ENCODE peak calls at places on chromosomes 1 and 21, in five cellular contexts. P is IMR-90, S is AG10803, L is tibial artery, W is neural crest cell. X is an unnamed sample.

GRCh38 chr1:153532769-153533599 is 2.8 kb downstream of the S100A6 start:
- DNase-seq in L (peak), S (peak), P (peak), W (peak), X (peak)

GRCh38 chr21:42474043-42474831 is 21.8 kb downstream of the RSPH1 start:
- DNase-seq in S (no peak), P (no peak), W (no peak), L (peak), X (no peak)

GRCh38 chr1:200707116-200707515 is 31.6 kb upstream of the CAMSAP2 start:
- DNase-seq in S (no peak), W (no peak), L (no peak), P (no peak), X (no peak)

GRCh38 chr21:27648560-27648959 is 681.7 kb upstream of the ADAMTS5 start:
- DNase-seq in W (no peak), L (no peak), S (peak), P (peak), X (no peak)

GRCh38 chr1:227261501-227261900 is 56.8 kb downstream of the CDC42BPA start:
- DNase-seq in W (no peak), L (no peak), S (no peak), P (no peak), X (no peak)

GRCh38 chr1:29389533-29390041 is 153.3 kb downstream of the PTPRU start:
- DNase-seq in P (no peak), S (no peak), L (no peak), W (no peak), X (no peak)

GRCh38 chr1:29167904-29168303 is 13.8 kb downstream of the SRSF4 start:
- DNase-seq in S (no peak), L (no peak), W (no peak), P (no peak), X (no peak)

GRCh38 chr1:58996341-58997059 is 212.7 kb upstream of the JUN start:
- DNase-seq in W (no peak), S (no peak), P (no peak), L (no peak), X (no peak)

GRCh38 chr1:65564493-65564892 is 144.0 kb downstream of the LEPR start:
- DNase-seq in S (no peak), W (no peak), L (no peak), P (no peak), X (no peak)

GRCh38 chr1:63799324-63799723 is 25.5 kb downstream of the ROR1 start:
- DNase-seq in P (peak), W (no peak), L (no peak), S (peak), X (no peak)

GRCh38 chr1:10471411-10472219 is 714 bp downstream of the DFFA start:
- DNase-seq in P (peak), L (no peak), W (no peak), S (peak), X (no peak)

GRCh38 chr1:175221548-175222175 is 29.1 kb upstream of the KIAA0040 start:
- DNase-seq in P (no peak), L (no peak), S (no peak), W (no peak), X (no peak)

GRCh38 chr1:35808376-35809155 is 750 bp downstream of the AGO4 start:
- DNase-seq in L (peak), P (no peak), S (peak), W (peak), X (peak)

GRCh38 chr1:198837276-198838021 is 198.6 kb downstream of the PTPRC start:
- DNase-seq in W (no peak), S (no peak), L (no peak), P (no peak), X (no peak)

GRCh38 chr1:18429654-18430053 is 51.1 kb upstream of the KLHDC7A start:
- DNase-seq in L (no peak), S (no peak), W (no peak), P (no peak), X (no peak)

GRCh38 chr1:177591155-177591554 is 378.7 kb downstream of the SEC16B start:
- DNase-seq in P (no peak), L (no peak), S (no peak), W (no peak), X (no peak)

GRCh38 chr1:177589166-177589565 is 380.7 kb downstream of the SEC16B start:
- DNase-seq in S (no peak), P (no peak), W (no peak), L (no peak), X (no peak)

GRCh38 chr1:177592624-177593023 is 377.2 kb downstream of the SEC16B start:
- DNase-seq in W (no peak), S (no peak), P (no peak), L (no peak), X (no peak)

GRCh38 chr1:177593105-177593504 is 376.8 kb downstream of the SEC16B start:
- DNase-seq in L (no peak), S (no peak), W (no peak), P (no peak), X (no peak)
- TF ChIP-seq CTCF in L (no peak), S (no peak), W (no peak), P (no peak), X (no peak)

DNA sequence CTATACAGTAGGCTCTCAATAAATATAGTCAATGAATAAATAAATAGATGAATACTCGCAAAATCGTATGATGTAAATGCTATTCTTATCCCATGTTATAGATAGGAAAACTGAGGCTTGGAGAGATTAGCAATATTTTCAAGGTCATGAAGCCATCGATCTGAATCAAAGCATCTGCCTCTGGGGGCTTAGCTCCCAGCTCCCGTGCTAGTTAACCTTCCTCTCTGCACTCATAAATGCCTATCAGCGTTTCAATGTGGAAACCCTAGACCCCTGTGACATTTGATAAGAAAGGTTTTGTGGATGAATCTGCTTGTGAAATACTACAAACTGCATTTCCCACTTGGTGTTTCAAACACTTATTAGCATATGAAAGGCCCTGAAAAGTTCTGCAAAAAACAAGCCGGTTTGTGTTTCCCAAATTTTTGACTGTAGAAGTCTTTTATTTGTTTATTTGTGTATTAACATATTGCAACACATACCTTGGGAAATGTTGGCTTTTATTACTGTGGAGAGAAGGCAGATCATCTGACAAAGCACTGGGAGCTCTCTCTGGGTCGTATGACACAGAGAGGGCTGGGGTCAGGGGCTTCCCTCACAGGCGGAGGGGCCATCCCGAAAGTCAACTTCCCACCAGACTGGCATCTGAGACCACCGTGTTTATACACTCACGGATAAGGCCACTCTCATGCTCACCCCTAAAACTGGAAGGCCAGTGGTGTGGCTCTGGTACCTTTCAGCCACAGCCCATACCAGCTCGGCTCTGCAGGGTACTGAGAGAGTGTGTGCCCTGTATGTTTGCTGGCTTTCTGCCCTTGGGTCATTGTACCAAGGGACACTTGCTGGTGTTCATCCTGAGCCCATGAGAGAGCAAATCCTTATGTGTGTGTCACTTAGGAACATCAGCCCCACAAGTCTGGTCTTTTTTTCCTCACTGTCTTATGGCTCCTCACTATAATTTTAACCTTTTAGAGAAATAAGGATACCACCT is 993 bp upstream of the PROK1 start:
- DNase-seq in W (no peak), P (no peak), L (no peak), S (no peak), X (no peak)
- TF ChIP-seq CTCF in W (no peak), P (no peak), L (no peak), S (no peak), X (no peak)

GRCh38 chr1:62637392-62638105 is 40.2 kb downstream of the ANGPTL3 start:
- DNase-seq in L (no peak), S (no peak), W (no peak), P (no peak), X (no peak)

GRCh38 chr1:62643283-62643682 is 44.9 kb downstream of the DOCK7 start:
- DNase-seq in L (no peak), S (no peak), W (no peak), P (no peak), X (no peak)
- TF ChIP-seq CTCF in L (no peak), S (no peak), W (no peak), P (no peak), X (no peak)

DNA sequence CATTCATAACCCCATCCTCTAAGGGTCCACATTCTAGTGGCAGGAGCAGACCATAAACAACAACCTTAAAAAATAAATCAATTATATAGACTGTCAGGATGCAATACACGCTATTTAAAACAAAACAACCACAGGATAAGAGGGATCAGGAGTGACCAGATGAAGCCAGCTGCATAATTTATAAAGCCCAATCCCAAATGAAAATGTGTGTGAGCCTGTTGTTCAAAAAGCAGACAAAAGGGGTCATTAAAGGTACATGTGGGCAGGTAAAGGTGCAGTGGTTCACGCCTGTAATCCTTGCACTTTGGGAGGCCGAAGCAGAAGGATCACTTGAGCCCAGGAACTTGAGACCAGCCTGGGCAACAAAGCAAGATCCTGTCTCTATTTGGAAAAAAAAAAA is 10.4 kb upstream of the LDLRAP1 start:
- DNase-seq in L (no peak), S (no peak), W (no peak), P (no peak), X (no peak)
- TF ChIP-seq CTCF in L (no peak), S (no peak), W (no peak), P (no peak), X (no peak)

DNA sequence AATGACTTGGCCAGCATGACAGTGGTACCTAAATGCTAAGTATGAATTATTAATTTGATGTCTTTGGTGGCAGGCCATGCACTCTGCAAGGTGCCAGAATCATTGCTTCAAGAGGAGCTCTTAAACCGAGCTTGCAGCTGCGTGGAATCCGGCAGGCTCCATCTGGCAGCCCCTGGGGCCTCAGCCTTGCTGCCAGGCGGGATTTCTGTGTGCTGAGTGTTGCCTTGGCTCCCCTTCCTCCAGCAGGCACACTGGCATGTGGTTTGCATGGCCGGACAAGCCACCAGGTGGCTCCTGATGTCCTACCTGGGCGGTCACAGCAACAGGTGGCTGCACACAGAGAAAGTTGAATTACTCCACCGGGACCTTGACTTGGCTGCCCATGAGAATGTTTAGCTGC is 155.4 kb downstream of the URB2 start:
- DNase-seq in S (no peak), P (no peak), W (no peak), L (no peak), X (no peak)
- TF ChIP-seq CTCF in S (no peak), P (no peak), W (no peak), L (no peak), X (no peak)

GRCh38 chr21:36170823-36171222 is 14.2 kb downstream of the DOP1B start:
- DNase-seq in P (no peak), L (no peak), W (no peak), S (no peak), X (no peak)

GRCh38 chr21:36171741-36172331 is 15.2 kb downstream of the DOP1B start:
- DNase-seq in W (no peak), P (peak), S (no peak), L (no peak), X (no peak)

GRCh38 chr21:36171327-36171726 is 14.7 kb downstream of the DOP1B start:
- DNase-seq in S (no peak), L (no peak), P (no peak), W (no peak), X (no peak)

GRCh38 chr21:36166705-36167104 is 10.1 kb downstream of the DOP1B start:
- DNase-seq in P (no peak), S (no peak), W (no peak), L (no peak), X (no peak)

GRCh38 chr21:36169465-36170128 is 13.0 kb downstream of the DOP1B start:
- DNase-seq in P (no peak), W (no peak), L (no peak), S (no peak), X (no peak)
- TF ChIP-seq CTCF in P (no peak), W (no peak), L (no peak), S (no peak), X (no peak)

GRCh38 chr1:116929961-116930592 is 20.4 kb downstream of the PTGFRN start:
- DNase-seq in P (no peak), W (no peak), L (no peak), S (no peak), X (no peak)

GRCh38 chr1:116931016-116931918 is 21.6 kb downstream of the PTGFRN start:
- DNase-seq in P (no peak), L (no peak), W (no peak), S (no peak), X (no peak)

GRCh38 chr1:116933586-116934515 is 24.1 kb downstream of the PTGFRN start:
- DNase-seq in S (no peak), L (no peak), W (no peak), P (no peak), X (no peak)

GRCh38 chr1:116934586-116935207 is 25.0 kb downstream of the PTGFRN start:
- DNase-seq in S (peak), P (no peak), W (no peak), L (no peak), X (no peak)
- TF ChIP-seq CTCF in S (peak), P (no peak), W (peak), L (no peak), X (no peak)

GRCh38 chr21:25929859-25930520 is 195.2 kb downstream of the GABPA start:
- DNase-seq in S (no peak), L (no peak), P (peak), W (no peak), X (peak)
- TF ChIP-seq CTCF in S (no peak), L (peak), P (no peak), W (no peak), X (peak)

GRCh38 chr1:178945763-178946266 is 74.9 kb upstream of the ANGPTL1 start:
- DNase-seq in L (peak), P (peak), S (peak), W (no peak), X (no peak)
- TF ChIP-seq CTCF in L (no peak), P (no peak), S (no peak), W (no peak), X (no peak)

GRCh38 chr1:1550591-1551432 is 10.4 kb upstream of the TMEM240 start:
- DNase-seq in W (no peak), S (peak), P (peak), L (no peak), X (no peak)
- TF ChIP-seq CTCF in W (peak), S (peak), P (peak), L (no peak), X (no peak)

X was measured in dorsolateral prefrontal cortex.